ENCODE peak calls at places on chromosomes 7 and 10, in five cellular contexts. P is activated CD4-positive, alpha-beta T cell treated with anti-CD3 and anti-CD28 coated beads, Interleukin-2, amount 50 U/mL, for 4 hours; J is activated T-cell treated with anti-CD3 and anti-CD28 coated beads for 24 hours; E is stimulated activated CD4-positive, alpha-beta T cell treated with anti-CD3 and anti-CD28 coated beads, Interleukin-2, amount 100 ng/mL, for 24 hours; L is SJSA1. Z is an unnamed sample.
A peak's percentile ranks its signal among the peaks of the same experiment; 100 is the strongest.

GRCh38 chr10:131983780-131984179 is 2.1 kb upstream of the BNIP3 start:
- DNase-seq in P (no peak), J (no peak), E (no peak), L (peak; percentile 81), Z (no peak)

GRCh38 chr10:96614515-96614914 is 27.7 kb upstream of the TM9SF3 start:
- DNase-seq in P (no peak), J (no peak), E (no peak), L (peak; percentile 67), Z (no peak)

GRCh38 chr10:14879055-14879800 is 562 bp downstream of the SUV39H2 start:
- DNase-seq in P (peak; percentile 38), J (peak; percentile 16), E (peak; percentile 52), L (no peak), Z (no peak)

GRCh38 chr7:121329460-121330052 is 756 bp downstream of the WNT16 start:
- DNase-seq in P (no peak), J (no peak), E (no peak), L (no peak), Z (peak; percentile 43)

GRCh38 chr10:77506517-77506916 is 131.1 kb downstream of the KCNMA1 start:
- DNase-seq in P (no peak), J (no peak), E (no peak), L (no peak), Z (no peak)

GRCh38 chr10:21517134-21517982 is 8.1 kb downstream of the SKIDA1 start:
- DNase-seq in P (no peak), J (no peak), E (peak; percentile 27), L (peak; percentile 81), Z (peak; percentile 38)

GRCh38 chr7:20307119-20307518 is 23.6 kb upstream of the ITGB8 start:
- DNase-seq in P (no peak), J (no peak), E (no peak), L (peak; percentile 19), Z (no peak)

GRCh38 chr10:112554263-112554662 is 107.2 kb downstream of the VTI1A start:
- DNase-seq in P (no peak), J (no peak), E (no peak), L (no peak), Z (no peak)

GRCh38 chr10:101614957-101615759 is 27.0 kb downstream of the DPCD start:
- DNase-seq in P (no peak), J (no peak), E (no peak), L (no peak), Z (no peak)

Z was measured in stomach.